ENCODE peak calls at places on chromosomes 4 and X, in four cellular contexts. N is T-helper 9 cell, Q is SW480, D is NCI-H524. L is an unnamed sample.

GRCh38 chr4:152106781-152107321 is 346.0 kb upstream of the GATB start:
- DNase-seq in N (no peak), Q (no peak), D (peak; percentile 5), L (peak; percentile 23)

GRCh38 chr4:114267976-114268375 is 288.5 kb upstream of the ARSJ start:
- DNase-seq in N (no peak), Q (no peak), D (no peak), L (no peak)

GRCh38 chrX:126552313-126553022 is at the start of gene DCAF12L1:
- DNase-seq in N (no peak), Q (no peak), D (peak; percentile 43), L (no peak)

GRCh38 chr4:114281561-114281960 is 302.1 kb upstream of the ARSJ start:
- DNase-seq in N (no peak), Q (no peak), D (no peak), L (no peak)

GRCh38 chr4:73869130-73870055 is at the start of gene CXCL1:
- DNase-seq in N (no peak), Q (peak; percentile 26), D (peak; percentile 35), L (no peak)

GRCh38 chr4:125123710-125124109 is 191.0 kb upstream of the FAT4 start:
- DNase-seq in N (no peak), Q (no peak), D (no peak), L (no peak)

GRCh38 chrX:136261316-136261715 is 10.1 kb upstream of the MAP7D3 start:
- DNase-seq in N (no peak), Q (no peak), D (no peak), L (no peak)

GRCh38 chrX:12383196-12383595 is 244.9 kb downstream of the FRMPD4 start:
- DNase-seq in N (no peak), Q (no peak), D (no peak), L (no peak)

GRCh38 chrX:132181364-132181763 is 37.9 kb downstream of the RAP2C start:
- DNase-seq in N (no peak), Q (no peak), D (no peak), L (no peak)

L was measured in NCI-H2171 treated with DMSO at 0.1 percent for 48 hours.